ENCODE peak calls at places on chromosomes 13 and 19, in eight cellular contexts. Q is transverse colon, C is H1, F is sigmoid colon, H is upper lobe of left lung, S is A549, N is ovary, V is esophagus muscularis mucosa. U is an unnamed sample.

GRCh38 chr13:77457989-77458388 is 77.5 kb upstream of the SCEL start:
- DNase-seq in Q (no peak), C (no peak), F (no peak), H (no peak), S (no peak), N (no peak), V (no peak), U (no peak)

GRCh38 chr19:401836-402535 is 7.0 kb downstream of the C2CD4C start:
- DNase-seq in Q (no peak), C (no peak), F (no peak), H (peak), S (no peak), N (no peak), V (no peak), U (peak)

GRCh38 chr13:81929988-81930387 is 1589.1 kb upstream of the SPRY2 start:
- DNase-seq in Q (no peak), C (no peak), F (no peak), H (no peak), S (no peak), N (no peak), V (no peak), U (no peak)

GRCh38 chr19:12723383-12723642 is 419 bp downstream of the TNPO2 start:
- DNase-seq in Q (no peak), C (no peak), F (no peak), H (no peak), S (no peak), N (no peak), V (no peak), U (no peak)

GRCh38 chr19:54430306-54431254 is 15.3 kb downstream of the TTYH1 start:
- DNase-seq in Q (peak), C (no peak), F (no peak), H (peak), S (no peak), N (peak), V (no peak), U (no peak)

GRCh38 chr19:32718286-32718685 is 1.3 kb upstream of the TDRD12 start:
- DNase-seq in Q (no peak), C (no peak), F (no peak), H (no peak), S (no peak), N (no peak), V (no peak), U (no peak)

GRCh38 chr19:41025871-41026270 is 34.8 kb downstream of the CYP2B6 start:
- DNase-seq in Q (no peak), C (no peak), F (no peak), H (peak), S (no peak), N (no peak), V (no peak), U (no peak)

GRCh38 chr13:60020288-60020687 is 143.4 kb downstream of the DIAPH3 start:
- DNase-seq in Q (no peak), C (no peak), F (no peak), H (no peak), S (no peak), N (no peak), V (no peak), U (no peak)

GRCh38 chr19:16917401-16917800 is 28.6 kb downstream of the F2RL3 start:
- DNase-seq in Q (no peak), C (no peak), F (no peak), H (no peak), S (no peak), N (no peak), V (no peak), U (no peak)

GRCh38 chr13:99380921-99381645 is 73.9 kb upstream of the GPR183 start:
- DNase-seq in Q (no peak), C (no peak), F (peak), H (no peak), S (no peak), N (no peak), V (no peak), U (no peak)

GRCh38 chr13:33207616-33207964 is 78.0 kb downstream of the STARD13 start:
- DNase-seq in Q (no peak), C (no peak), F (no peak), H (no peak), S (no peak), N (no peak), V (peak), U (no peak)

GRCh38 chr13:41802684-41803554 is 158.0 kb downstream of the VWA8 start:
- DNase-seq in Q (no peak), C (no peak), F (no peak), H (no peak), S (no peak), N (no peak), V (no peak), U (no peak)

GRCh38 chr13:102033719-102034446 is 368.0 kb downstream of the FGF14 start:
- DNase-seq in Q (no peak), C (no peak), F (no peak), H (no peak), S (no peak), N (no peak), V (no peak), U (no peak)

GRCh38 chr19:50815443-50815842 is 8.1 kb downstream of the KLK1 start:
- DNase-seq in Q (no peak), C (no peak), F (no peak), H (no peak), S (no peak), N (no peak), V (no peak), U (no peak)
- H3K27ac ChIP-seq in Q (no peak), C (no peak), F (no peak), H (no peak), S (no peak), N (no peak), V (no peak), U (no peak)

GRCh38 chr19:49339364-49340068 is 4.3 kb downstream of the CD37 start:
- DNase-seq in Q (peak), C (peak), F (peak), H (peak), S (no peak), N (peak), V (peak), U (peak)
- TF ChIP-seq POLR2A in Q (peak), C (no peak), F (no peak), H (peak), S (no peak), N (peak), V (no peak), U (no peak)

DNA sequence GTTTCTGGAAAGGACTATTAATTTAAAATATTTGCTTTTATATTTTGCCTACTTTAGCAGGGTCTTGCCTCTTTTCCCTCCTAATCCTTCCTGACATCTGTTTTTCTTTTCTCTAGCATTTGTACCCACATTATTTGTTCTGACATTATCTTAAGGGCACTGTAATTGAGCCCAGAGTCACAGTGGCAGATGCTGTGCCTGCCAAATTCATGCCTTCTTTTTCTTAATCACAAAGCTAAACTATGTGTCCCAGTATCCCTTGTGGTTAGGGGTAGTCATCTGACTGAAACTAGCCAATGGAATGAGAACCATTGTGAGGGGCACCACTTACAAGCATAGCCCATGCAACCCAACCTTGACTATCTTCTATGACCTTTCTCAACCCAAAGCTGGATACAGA is 562.9 kb downstream of the MYO16 start:
- DNase-seq in Q (no peak), C (no peak), F (no peak), H (no peak), S (no peak), N (no peak), V (no peak), U (no peak)
- TF ChIP-seq EP300 in Q (no peak), C (no peak), F (no peak), H (no peak), S (no peak), N (no peak), V (no peak), U (no peak)

DNA sequence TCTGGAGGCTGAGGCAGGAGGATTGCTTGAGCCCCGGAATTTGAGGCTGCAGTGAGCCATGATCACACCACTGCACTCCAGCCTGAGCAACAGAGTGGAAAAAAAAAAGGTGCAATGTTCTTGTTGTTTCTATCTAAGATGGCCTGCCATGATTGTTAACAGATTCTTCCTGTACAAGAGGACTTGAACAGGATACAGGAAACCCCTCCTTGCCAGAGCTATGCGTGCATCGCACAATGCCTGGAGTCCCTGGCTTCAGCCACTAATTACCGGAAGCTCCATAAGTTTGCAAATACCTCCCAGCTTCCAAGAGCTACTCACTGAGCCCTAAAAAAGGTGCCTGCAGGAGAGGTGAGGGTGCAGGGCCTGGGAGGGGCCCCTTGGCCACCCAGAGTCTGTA is 13.1 kb upstream of the HIF3A start:
- DNase-seq in Q (no peak), C (no peak), F (no peak), H (no peak), S (no peak), N (no peak), V (no peak), U (no peak)
- H3K27ac ChIP-seq in Q (no peak), C (no peak), F (peak), H (peak), S (no peak), N (no peak), V (peak), U (peak)

GRCh38 chr13:25286969-25287961 is at the start of gene MTMR6:
- DNase-seq in Q (peak), C (peak), F (peak), H (peak), S (peak), N (peak), V (peak), U (peak)
- TF ChIP-seq POLR2A in Q (peak), C (no peak), F (peak), H (peak), S (peak), N (peak), V (peak), U (peak)

GRCh38 chr13:21203132-21203531 is 26.7 kb downstream of the MRPL57 start:
- DNase-seq in Q (no peak), C (no peak), F (no peak), H (no peak), S (no peak), N (no peak), V (no peak), U (no peak)

GRCh38 chr13:21212138-21212775 is 35.8 kb downstream of the MRPL57 start:
- DNase-seq in Q (no peak), C (no peak), F (no peak), H (no peak), S (no peak), N (no peak), V (no peak), U (no peak)

GRCh38 chr13:21208755-21209154 is 32.3 kb downstream of the MRPL57 start:
- DNase-seq in Q (no peak), C (no peak), F (no peak), H (no peak), S (no peak), N (no peak), V (no peak), U (no peak)
- TF ChIP-seq EP300 in Q (no peak), C (no peak), F (no peak), H (no peak), S (no peak), N (no peak), V (no peak), U (no peak)

DNA sequence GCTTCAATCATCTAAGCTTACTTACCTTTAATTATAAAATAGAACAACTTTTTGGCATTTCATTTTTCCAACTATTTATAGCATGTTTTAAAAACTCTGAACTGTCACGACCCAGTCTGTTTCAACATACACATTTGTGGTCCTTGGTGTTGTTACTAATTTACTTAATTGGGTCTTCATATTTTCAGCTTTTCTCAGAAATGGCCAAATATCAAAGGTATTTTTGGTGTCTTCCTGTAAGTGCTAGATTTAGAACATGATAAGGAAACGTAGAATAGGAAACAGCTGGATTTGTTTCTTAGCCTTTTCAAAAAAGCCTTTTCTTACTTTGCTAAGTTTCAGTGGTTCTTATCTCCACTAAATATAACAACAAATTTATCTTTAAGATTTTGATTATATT is 11.4 kb downstream of the LPAR6 start:
- DNase-seq in Q (no peak), C (no peak), F (no peak), H (no peak), S (no peak), N (no peak), V (no peak), U (no peak)
- H3K27ac ChIP-seq in Q (peak), C (no peak), F (peak), H (peak), S (no peak), N (no peak), V (no peak), U (peak)